ENCODE peak calls at places on chromosomes 1 and 21, in nine cellular contexts. E is heart left ventricle; G is psoas muscle; W is transverse colon; R is uterus; M is retinal pigment epithelial cell; K is CD4-positive, alpha-beta T cell; U is left lung; J is tibial nerve. B is an unnamed sample.

GRCh38 chr1:223346311-223346710 is 17.7 kb downstream of the SUSD4 start:
- DNase-seq in U (no peak), K (no peak), E (no peak), M (no peak), R (no peak), J (no peak), W (no peak), G (no peak), B (no peak)

GRCh38 chr1:32273389-32274208 is 18.3 kb upstream of the HDAC1 start:
- DNase-seq in E (no peak), G (no peak), R (no peak), J (no peak), K (peak), M (no peak), W (peak), U (no peak), B (no peak)

GRCh38 chr1:209853677-209854076 is 25.9 kb downstream of the UTP25 start:
- DNase-seq in M (no peak), K (no peak), J (no peak), E (no peak), W (no peak), R (no peak), U (no peak), G (no peak), B (no peak)

GRCh38 chr1:73789965-73790364 is 408.0 kb downstream of the LRRIQ3 start:
- DNase-seq in E (no peak), J (no peak), U (no peak), M (no peak), W (no peak), K (no peak), R (no peak), G (no peak), B (no peak)

GRCh38 chr1:173024543-173024942 is 26.2 kb downstream of the TNFSF18 start:
- DNase-seq in K (no peak), J (no peak), R (no peak), M (no peak), U (no peak), G (no peak), W (no peak), E (no peak), B (no peak)

GRCh38 chr1:84479998-84480397 is 932 bp downstream of the RPF1 start:
- DNase-seq in E (no peak), K (no peak), R (no peak), J (no peak), M (no peak), G (no peak), U (no peak), W (no peak), B (no peak)

GRCh38 chr1:17609529-17609928 is 70.0 kb downstream of the ARHGEF10L start:
- DNase-seq in J (no peak), W (no peak), M (no peak), G (no peak), K (no peak), R (no peak), E (no peak), U (no peak), B (no peak)

GRCh38 chr1:235952950-235953615 is 86.4 kb upstream of the LYST start:
- DNase-seq in E (no peak), J (no peak), U (no peak), M (no peak), G (no peak), W (no peak), R (no peak), K (no peak), B (no peak)

GRCh38 chr1:243473281-243474210 is 217.7 kb downstream of the SDCCAG8 start:
- DNase-seq in G (no peak), U (no peak), M (no peak), K (no peak), R (no peak), J (no peak), W (no peak), E (no peak), B (no peak)

GRCh38 chr21:28216976-28217523 is 775.6 kb downstream of the LTN1 start:
- DNase-seq in U (no peak), W (no peak), G (no peak), J (no peak), R (no peak), E (no peak), K (no peak), M (no peak), B (no peak)

GRCh38 chr1:241408170-241408569 is 51.2 kb upstream of the RGS7 start:
- DNase-seq in J (no peak), E (no peak), W (no peak), M (no peak), U (no peak), G (no peak), K (no peak), R (no peak), B (no peak)

GRCh38 chr1:170162385-170163226 is 16.8 kb downstream of the NTMT2 start:
- DNase-seq in J (peak), U (no peak), R (peak), W (no peak), K (no peak), M (peak), G (no peak), E (peak), B (peak)

GRCh38 chr1:85274969-85275453 is 1.4 kb downstream of the BCL10 start:
- DNase-seq in W (no peak), K (no peak), G (no peak), M (no peak), E (no peak), R (no peak), J (no peak), U (no peak), B (no peak)

GRCh38 chr1:90007979-90008404 is 13.1 kb downstream of the ZNF326 start:
- DNase-seq in G (no peak), E (no peak), M (no peak), R (no peak), J (no peak), W (no peak), U (no peak), K (no peak), B (no peak)

GRCh38 chr1:56258395-56258794 is 321.0 kb downstream of the PLPP3 start:
- DNase-seq in U (no peak), W (no peak), G (peak), E (no peak), R (no peak), K (no peak), J (no peak), M (no peak), B (no peak)

GRCh38 chr1:42931108-42931539 is 27.5 kb downstream of the SLC2A1 start:
- DNase-seq in J (no peak), E (no peak), M (no peak), G (no peak), K (peak), R (no peak), W (peak), U (no peak), B (no peak)

GRCh38 chr21:38958940-38959685 is 153.4 kb downstream of the ETS2 start:
- DNase-seq in M (no peak), G (no peak), E (peak), U (no peak), J (no peak), K (no peak), W (peak), R (peak), B (peak)

GRCh38 chr1:229318056-229318455 is 24.8 kb downstream of the CCSAP start:
- DNase-seq in G (no peak), E (no peak), M (no peak), J (no peak), K (no peak), U (no peak), W (no peak), R (no peak), B (no peak)

GRCh38 chr1:246078126-246078887 is 428.8 kb downstream of the SMYD3 start:
- DNase-seq in G (no peak), M (no peak), E (no peak), K (no peak), W (no peak), J (no peak), U (no peak), R (no peak), B (no peak)

GRCh38 chr1:201883786-201884185 is 4.9 kb upstream of the SHISA4 start:
- DNase-seq in W (no peak), G (peak), M (no peak), J (no peak), K (no peak), R (no peak), E (no peak), U (no peak), B (no peak)

GRCh38 chr1:184387069-184387870 is 441 bp downstream of the C1orf21 start:
- DNase-seq in K (no peak), E (peak), G (peak), J (no peak), W (peak), M (no peak), U (peak), R (peak), B (no peak)

GRCh38 chr1:42658880-42659337 is 686 bp downstream of the PPIH start:
- DNase-seq in U (no peak), W (no peak), E (no peak), M (no peak), G (no peak), R (no peak), J (no peak), K (no peak), B (no peak)

GRCh38 chr1:3552751-3553150 is 58.6 kb downstream of the MEGF6 start:
- DNase-seq in J (no peak), K (no peak), G (no peak), W (no peak), R (no peak), U (no peak), E (no peak), M (no peak), B (no peak)

GRCh38 chr1:84712288-84712874 is 22.1 kb upstream of the SSX2IP start:
- DNase-seq in M (no peak), E (no peak), W (no peak), J (no peak), G (no peak), U (no peak), K (no peak), R (no peak), B (no peak)

GRCh38 chr1:22105611-22106207 is 37.2 kb downstream of the WNT4 start:
- DNase-seq in E (no peak), R (no peak), J (no peak), K (no peak), U (no peak), W (no peak), G (no peak), M (no peak), B (no peak)

GRCh38 chr1:156214024-156214748 is 1.4 kb downstream of the PMF1 start:
- DNase-seq in M (no peak), J (no peak), K (no peak), E (no peak), W (no peak), U (no peak), R (no peak), G (no peak), B (no peak)

GRCh38 chr1:209879539-209879938 is 51.8 kb downstream of the UTP25 start:
- DNase-seq in R (no peak), U (no peak), J (no peak), E (no peak), G (no peak), M (peak), W (no peak), K (no peak), B (no peak)

GRCh38 chr21:42160111-42160949 is 58.6 kb upstream of the ABCG1 start:
- DNase-seq in K (no peak), J (no peak), U (no peak), M (no peak), G (no peak), R (no peak), W (no peak), E (no peak), B (no peak)

GRCh38 chr1:162822391-162823200 is 32.1 kb downstream of the HSD17B7 start:
- DNase-seq in K (no peak), R (no peak), G (no peak), U (peak), J (no peak), M (peak), E (peak), W (peak), B (no peak)
- TF ChIP-seq CTCF in K (no peak), R (no peak), G (no peak), U (no peak), J (no peak), M (peak), E (no peak), W (no peak), B (peak)

GRCh38 chr21:16082038-16082816 is 352.4 kb downstream of the USP25 start:
- DNase-seq in K (no peak), W (no peak), R (no peak), G (no peak), E (no peak), M (no peak), J (no peak), U (no peak), B (no peak)
- TF ChIP-seq CTCF in K (peak), W (peak), R (peak), G (peak), E (peak), M (no peak), J (peak), U (peak), B (peak)

GRCh38 chr21:43721939-43722338 is 3.0 kb downstream of the PDXK start:
- DNase-seq in U (no peak), G (no peak), R (no peak), J (no peak), E (no peak), M (no peak), W (no peak), K (no peak), B (no peak)
- TF ChIP-seq CTCF in U (no peak), G (no peak), R (no peak), J (no peak), E (no peak), M (no peak), W (no peak), K (no peak), B (no peak)

GRCh38 chr1:224697888-224698450 is 81.9 kb downstream of the CNIH3 start:
- DNase-seq in W (no peak), M (no peak), K (no peak), R (no peak), E (no peak), G (no peak), J (no peak), U (no peak), B (no peak)

GRCh38 chr1:224703702-224704408 is 87.7 kb downstream of the CNIH3 start:
- DNase-seq in W (no peak), G (no peak), K (no peak), U (no peak), R (no peak), M (no peak), J (no peak), E (no peak), B (no peak)

GRCh38 chr1:224704409-224704735 is 88.3 kb downstream of the CNIH3 start:
- DNase-seq in U (no peak), W (no peak), J (no peak), R (no peak), G (no peak), M (no peak), E (no peak), K (no peak), B (no peak)

GRCh38 chr1:224696891-224697765 is 81.0 kb downstream of the CNIH3 start:
- DNase-seq in K (no peak), R (no peak), W (no peak), E (no peak), U (no peak), J (no peak), G (no peak), M (no peak), B (peak)

DNA sequence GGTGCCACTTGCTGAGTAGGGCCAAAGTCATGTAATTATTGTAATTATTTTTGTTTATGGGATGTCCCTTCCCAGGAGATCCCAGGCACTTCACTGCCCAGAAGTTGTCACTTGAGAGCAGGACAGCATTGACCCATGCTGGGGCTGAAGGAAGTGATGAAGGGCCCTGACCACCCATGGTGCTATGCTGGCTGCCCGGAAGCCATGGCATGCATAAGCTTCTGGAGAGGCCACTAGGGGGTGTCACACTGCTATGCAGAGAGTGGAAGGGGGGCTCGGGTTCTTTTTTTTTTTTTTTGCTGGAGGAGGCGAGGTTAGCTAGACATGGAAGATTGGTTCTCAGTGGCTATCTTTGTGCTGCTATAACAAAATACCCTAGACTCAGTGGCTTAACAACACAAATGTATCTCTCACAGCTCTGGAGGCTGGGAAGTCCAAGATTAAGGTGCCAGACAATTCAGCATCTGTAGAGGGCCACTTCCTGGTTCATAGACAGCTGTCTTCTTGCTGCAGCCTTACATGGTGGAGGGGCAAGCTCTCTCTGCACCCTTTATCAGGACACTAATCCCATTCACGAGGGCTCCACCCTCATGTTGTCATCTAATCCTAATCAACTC is 84.9 kb downstream of the CNIH3 start:
- DNase-seq in W (no peak), M (no peak), G (no peak), R (no peak), K (no peak), J (no peak), U (no peak), E (no peak), B (no peak)
- TF ChIP-seq CTCF in W (no peak), M (peak), G (no peak), R (no peak), K (no peak), J (no peak), U (no peak), E (no peak), B (peak)

DNA sequence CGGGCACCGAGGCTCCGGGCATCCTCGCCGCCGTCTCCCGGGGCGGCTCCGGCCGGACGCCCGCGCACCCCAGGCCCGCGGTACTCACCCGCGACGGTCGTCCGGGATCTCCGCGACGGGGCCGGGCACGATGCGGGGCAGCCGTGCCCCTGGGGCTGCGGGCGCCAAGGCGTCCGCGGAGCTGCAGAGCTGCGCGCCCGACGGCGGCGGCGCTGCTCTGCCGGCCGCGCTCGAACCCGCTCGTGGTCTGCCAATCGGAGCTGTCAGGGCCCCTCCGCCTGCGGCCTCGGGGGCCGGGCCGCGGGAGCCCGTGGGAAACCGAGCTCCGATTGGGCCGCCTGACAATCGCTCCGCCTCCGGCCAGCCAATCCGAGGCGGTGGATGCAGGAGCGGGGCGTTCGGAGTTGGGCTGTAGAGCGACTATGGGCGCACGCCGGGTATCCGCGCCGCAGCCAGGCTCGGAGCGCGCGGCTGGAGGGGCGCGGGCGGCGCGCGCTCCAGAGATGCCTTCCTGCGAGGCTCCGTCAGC is 100.6 kb upstream of the SOD1 start:
- DNase-seq in E (peak), R (peak), J (peak), W (peak), K (peak), G (peak), U (peak), M (peak), B (no peak)
- TF ChIP-seq CTCF in E (no peak), R (peak), J (no peak), W (no peak), K (no peak), G (no peak), U (no peak), M (peak), B (no peak)

DNA sequence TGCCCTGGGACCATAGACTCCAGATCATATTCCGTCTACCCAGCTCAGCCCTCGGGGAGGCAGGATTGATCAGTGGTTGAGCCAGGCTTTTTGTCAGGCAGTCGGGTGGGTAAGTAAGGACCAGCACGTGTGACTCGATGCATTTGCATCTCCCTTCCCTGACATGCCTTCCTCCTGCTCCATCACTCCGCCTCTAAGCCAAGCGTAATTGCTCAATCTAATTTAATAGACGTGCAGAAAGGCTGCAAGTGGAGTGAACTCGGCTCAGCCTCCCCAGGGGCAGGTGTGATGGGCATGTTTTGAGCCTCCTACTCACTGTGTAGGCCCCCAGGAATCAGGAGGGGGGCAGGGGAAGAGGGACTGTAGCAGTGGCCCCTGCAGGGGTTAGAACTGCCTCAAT is 34.6 kb upstream of the GRIK3 start:
- DNase-seq in M (no peak), R (no peak), J (no peak), U (no peak), E (no peak), G (no peak), W (no peak), K (no peak), B (no peak)
- TF ChIP-seq CTCF in M (no peak), R (no peak), J (no peak), U (no peak), E (no peak), G (no peak), W (no peak), K (no peak), B (no peak)

GRCh38 chr1:100147875-100148274 is 14.9 kb downstream of the TRMT13 start:
- DNase-seq in K (no peak), U (no peak), R (no peak), M (no peak), G (no peak), E (no peak), J (no peak), W (no peak), B (no peak)
- TF ChIP-seq CTCF in K (no peak), U (no peak), R (no peak), M (no peak), G (no peak), E (no peak), J (no peak), W (no peak), B (no peak)

GRCh38 chr1:20365421-20366075 is 74.9 kb downstream of the VWA5B1 start:
- DNase-seq in G (no peak), M (no peak), R (no peak), J (no peak), E (no peak), U (no peak), K (no peak), W (no peak), B (no peak)

GRCh38 chr1:20366076-20366765 is 75.5 kb downstream of the VWA5B1 start:
- DNase-seq in U (no peak), K (no peak), W (peak), E (peak), G (no peak), R (no peak), M (no peak), J (no peak), B (no peak)

GRCh38 chr1:20368866-20369545 is 78.3 kb downstream of the VWA5B1 start:
- DNase-seq in J (no peak), M (no peak), E (no peak), G (no peak), W (no peak), R (no peak), U (no peak), K (no peak), B (no peak)

GRCh38 chr1:20367626-20368025 is 77.0 kb downstream of the VWA5B1 start:
- DNase-seq in W (no peak), G (no peak), R (no peak), J (no peak), K (no peak), E (no peak), M (no peak), U (no peak), B (no peak)

DNA sequence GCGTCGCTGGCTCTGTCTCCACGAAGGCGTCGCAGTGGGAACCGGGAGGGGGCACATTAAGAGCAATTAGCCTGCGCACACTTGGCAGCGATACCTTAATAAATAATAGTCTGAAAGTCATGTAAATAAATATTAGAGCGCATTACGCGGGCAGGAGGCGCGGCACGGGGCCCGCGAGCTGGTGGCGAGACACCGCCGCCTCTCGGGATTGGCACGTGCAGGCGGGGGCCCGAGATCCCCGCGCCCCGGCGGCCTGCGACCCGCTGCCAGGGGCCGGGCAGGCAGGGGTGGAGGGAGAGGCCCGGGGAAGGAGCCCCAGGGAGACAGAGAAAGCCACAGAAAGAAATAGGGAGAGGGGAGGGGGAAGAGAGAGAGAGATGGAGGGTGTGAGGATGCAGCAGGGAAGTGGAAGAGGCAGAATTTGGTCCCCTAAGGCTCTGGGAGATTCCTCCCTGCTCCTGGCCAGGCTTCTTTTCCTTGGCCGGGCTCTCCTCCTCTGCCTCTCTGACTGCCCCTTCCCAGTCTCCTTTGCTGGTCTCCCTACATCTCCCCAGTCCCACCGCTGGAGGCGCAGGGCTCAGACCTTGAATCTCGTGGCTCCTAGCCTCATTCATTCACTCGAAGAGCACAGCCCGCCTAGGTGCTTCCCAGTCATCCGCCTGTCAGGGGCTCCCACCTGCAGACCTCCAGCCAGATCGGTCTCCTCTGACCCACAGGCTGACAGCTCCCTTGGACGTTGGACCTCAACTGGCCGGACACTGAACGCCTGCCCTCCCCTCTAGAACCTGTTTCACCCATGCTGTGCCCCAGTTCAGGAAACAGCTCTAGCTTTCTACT is 76.3 kb downstream of the VWA5B1 start:
- DNase-seq in G (peak), W (peak), R (no peak), K (no peak), E (peak), U (no peak), M (no peak), J (no peak), B (no peak)
- TF ChIP-seq CTCF in G (peak), W (peak), R (peak), K (no peak), E (no peak), U (peak), M (peak), J (no peak), B (peak)

B was measured in epithelial cell of proximal tubule.